ENCODE peak calls at places on chromosome 13, in seven cellular contexts. X is glutamatergic neuron; Z is endothelial cell; Q is suprapubic skin; N is GM23248; W is adrenal gland; T is central memory CD4-positive, alpha-beta T cell. F is an unnamed sample.

GRCh38 chr13:49629947-49630346 is 1.6 kb downstream of the ARL11 start:
- DNase-seq in X (no peak), Z (no peak), Q (no peak), N (no peak), W (no peak), T (no peak), F (no peak)

GRCh38 chr13:101265934-101266333 is 150.4 kb downstream of the NALCN start:
- DNase-seq in X (no peak), Z (no peak), Q (no peak), N (peak; percentile 33), W (no peak), T (no peak), F (no peak)

GRCh38 chr13:24063281-24063851 is 97.2 kb upstream of the SPATA13 start:
- DNase-seq in X (no peak), Z (no peak), Q (no peak), N (no peak), W (no peak), T (no peak), F (peak; percentile 64)

GRCh38 chr13:28022848-28023518 is 34.5 kb upstream of the URAD start:
- DNase-seq in X (no peak), Z (no peak), Q (no peak), N (peak; percentile 5), W (no peak), T (no peak), F (no peak)

GRCh38 chr13:48975101-48975925 is at the start of gene FNDC3A:
- DNase-seq in X (peak; percentile 87), Z (peak; percentile 73), Q (peak; percentile 81), N (peak; percentile 77), W (peak; percentile 55), T (no peak), F (peak; percentile 66)

GRCh38 chr13:73341748-73342147 is 282.9 kb downstream of the KLF5 start:
- DNase-seq in X (no peak), Z (no peak), Q (no peak), N (peak; percentile 81), W (no peak), T (no peak), F (no peak)

GRCh38 chr13:114077938-114078335 is 54.5 kb downstream of the RASA3 start:
- DNase-seq in X (peak; percentile 60), Z (peak; percentile 31), Q (peak; percentile 74), N (peak; percentile 89), W (no peak), T (no peak), F (peak; percentile 31)

GRCh38 chr13:64164435-64164834 is 2748.8 kb upstream of the PCDH20 start:
- DNase-seq in X (no peak), Z (no peak), Q (no peak), N (no peak), W (no peak), T (no peak), F (no peak)

GRCh38 chr13:102726430-102726829 is 31.6 kb upstream of the METTL21C start:
- DNase-seq in X (no peak), Z (no peak), Q (no peak), N (no peak), W (no peak), T (no peak), F (no peak)

GRCh38 chr13:113447596-113447995 is 5.7 kb downstream of the ADPRHL1 start:
- DNase-seq in X (no peak), Z (no peak), Q (no peak), N (no peak), W (no peak), T (no peak), F (no peak)

GRCh38 chr13:74978596-74978995 is 503.4 kb downstream of the TBC1D4 start:
- DNase-seq in X (no peak), Z (no peak), Q (no peak), N (no peak), W (no peak), T (no peak), F (no peak)

GRCh38 chr13:69243366-69243765 is 864.3 kb upstream of the ATXN8OS start:
- DNase-seq in X (no peak), Z (no peak), Q (no peak), N (no peak), W (no peak), T (no peak), F (no peak)

GRCh38 chr13:53545340-53545941 is 516.8 kb downstream of the OLFM4 start:
- DNase-seq in X (no peak), Z (no peak), Q (no peak), N (no peak), W (no peak), T (no peak), F (no peak)

GRCh38 chr13:30816733-30817132 is 81.4 kb downstream of the ALOX5AP start:
- DNase-seq in X (peak; percentile 28), Z (no peak), Q (no peak), N (no peak), W (no peak), T (no peak), F (no peak)

GRCh38 chr13:44449999-44450821 is 76.6 kb downstream of the SERP2 start:
- DNase-seq in X (no peak), Z (no peak), Q (no peak), N (no peak), W (no peak), T (no peak), F (no peak)

GRCh38 chr13:53490732-53491131 is 462.1 kb downstream of the OLFM4 start:
- DNase-seq in X (no peak), Z (no peak), Q (no peak), N (no peak), W (no peak), T (no peak), F (no peak)

GRCh38 chr13:43411741-43412140 is 375.0 kb downstream of the ENOX1 start:
- DNase-seq in X (no peak), Z (no peak), Q (no peak), N (no peak), W (no peak), T (no peak), F (no peak)

GRCh38 chr13:40464349-40464748 is 202.1 kb downstream of the FOXO1 start:
- DNase-seq in X (no peak), Z (no peak), Q (no peak), N (no peak), W (no peak), T (no peak), F (no peak)

GRCh38 chr13:35925669-35926068 is 205.5 kb downstream of the DCLK1 start:
- DNase-seq in X (no peak), Z (no peak), Q (no peak), N (no peak), W (no peak), T (no peak), F (no peak)

GRCh38 chr13:26558074-26558805 is 757 bp downstream of the WASF3 start:
- DNase-seq in X (peak; percentile 40), Z (peak; percentile 30), Q (no peak), N (peak; percentile 57), W (peak; percentile 19), T (no peak), F (peak; percentile 8)

GRCh38 chr13:44232729-44233128 is 140.9 kb upstream of the SERP2 start:
- DNase-seq in X (no peak), Z (no peak), Q (no peak), N (no peak), W (no peak), T (no peak), F (no peak)

GRCh38 chr13:54643863-54644262 is 1615.2 kb downstream of the OLFM4 start:
- DNase-seq in X (no peak), Z (no peak), Q (no peak), N (no peak), W (no peak), T (no peak), F (no peak)

GRCh38 chr13:39385621-39386231 is 217.3 kb downstream of the LHFPL6 start:
- DNase-seq in X (no peak), Z (no peak), Q (no peak), N (no peak), W (no peak), T (no peak), F (peak; percentile 74)

GRCh38 chr13:110155072-110155471 is 151.9 kb downstream of the COL4A1 start:
- DNase-seq in X (no peak), Z (no peak), Q (no peak), N (no peak), W (no peak), T (no peak), F (no peak)

GRCh38 chr13:49208619-49209018 is 11.5 kb upstream of the MLNR start:
- DNase-seq in X (no peak), Z (no peak), Q (no peak), N (no peak), W (no peak), T (no peak), F (no peak)

GRCh38 chr13:49560270-49561063 is 24.9 kb downstream of the RCBTB1 start:
- DNase-seq in X (no peak), Z (no peak), Q (no peak), N (peak; percentile 1), W (peak; percentile 45), T (no peak), F (no peak)